ENCODE peak calls at places on chromosomes 7 and 10, in nine cellular contexts. One of them, this sample, is unnamed.

GRCh38 chr10:47023237-47024045 is 112.2 kb downstream of the PTPN20 start:
- DNase-seq in HCT116: no peak
- DNase-seq in prostate gland: no peak
- DNase-seq in esophagus muscularis mucosa: no peak
- DNase-seq in sigmoid colon: peak; percentile 66
- DNase-seq in GM23338: no peak
- DNase-seq in stomach: peak; percentile 19
- DNase-seq in breast epithelium: peak; percentile 43
- DNase-seq in Panc1: no peak
- DNase-seq in this sample: no peak

GRCh38 chr7:17474724-17475344 is 176.4 kb downstream of the AHR start:
- DNase-seq in stomach: no peak
- DNase-seq in GM23338: peak; percentile 74
- DNase-seq in HCT116: no peak
- DNase-seq in prostate gland: no peak
- DNase-seq in esophagus muscularis mucosa: no peak
- DNase-seq in breast epithelium: no peak
- DNase-seq in sigmoid colon: no peak
- DNase-seq in Panc1: no peak
- DNase-seq in this sample: no peak

GRCh38 chr10:95445837-95446347 is 115.3 kb downstream of the SORBS1 start:
- DNase-seq in breast epithelium: no peak
- DNase-seq in stomach: peak; percentile 49
- DNase-seq in GM23338: peak; percentile 92
- DNase-seq in esophagus muscularis mucosa: no peak
- DNase-seq in sigmoid colon: peak; percentile 86
- DNase-seq in Panc1: peak; percentile 59
- DNase-seq in HCT116: peak; percentile 80
- DNase-seq in prostate gland: peak; percentile 46
- DNase-seq in this sample: no peak

GRCh38 chr7:102306916-102307677 is 20.4 kb downstream of the SH2B2 start:
- DNase-seq in prostate gland: peak; percentile 43
- DNase-seq in esophagus muscularis mucosa: no peak
- DNase-seq in stomach: peak; percentile 72
- DNase-seq in breast epithelium: no peak
- DNase-seq in GM23338: peak; percentile 80
- DNase-seq in HCT116: no peak
- DNase-seq in Panc1: no peak
- DNase-seq in sigmoid colon: no peak
- DNase-seq in this sample: no peak

GRCh38 chr7:123230603-123231002 is 30.8 kb upstream of the SLC13A1 start:
- DNase-seq in Panc1: no peak
- DNase-seq in prostate gland: no peak
- DNase-seq in breast epithelium: no peak
- DNase-seq in sigmoid colon: no peak
- DNase-seq in stomach: no peak
- DNase-seq in esophagus muscularis mucosa: no peak
- DNase-seq in GM23338: no peak
- DNase-seq in HCT116: no peak
- DNase-seq in this sample: no peak

GRCh38 chr7:4115442-4115841 is 566.7 kb upstream of the FOXK1 start:
- DNase-seq in stomach: no peak
- DNase-seq in sigmoid colon: no peak
- DNase-seq in esophagus muscularis mucosa: no peak
- DNase-seq in prostate gland: no peak
- DNase-seq in Panc1: no peak
- DNase-seq in HCT116: no peak
- DNase-seq in GM23338: no peak
- DNase-seq in breast epithelium: no peak
- DNase-seq in this sample: no peak

GRCh38 chr10:19985745-19986144 is 169.5 kb downstream of the PLXDC2 start:
- DNase-seq in Panc1: no peak
- DNase-seq in GM23338: no peak
- DNase-seq in esophagus muscularis mucosa: no peak
- DNase-seq in stomach: no peak
- DNase-seq in prostate gland: no peak
- DNase-seq in HCT116: no peak
- DNase-seq in breast epithelium: no peak
- DNase-seq in sigmoid colon: no peak
- DNase-seq in this sample: no peak

GRCh38 chr7:157991351-157991750 is 596.3 kb downstream of the PTPRN2 start:
- DNase-seq in GM23338: no peak
- DNase-seq in esophagus muscularis mucosa: no peak
- DNase-seq in Panc1: no peak
- DNase-seq in HCT116: no peak
- DNase-seq in breast epithelium: no peak
- DNase-seq in sigmoid colon: no peak
- DNase-seq in stomach: no peak
- DNase-seq in prostate gland: no peak
- DNase-seq in this sample: no peak

DNA sequence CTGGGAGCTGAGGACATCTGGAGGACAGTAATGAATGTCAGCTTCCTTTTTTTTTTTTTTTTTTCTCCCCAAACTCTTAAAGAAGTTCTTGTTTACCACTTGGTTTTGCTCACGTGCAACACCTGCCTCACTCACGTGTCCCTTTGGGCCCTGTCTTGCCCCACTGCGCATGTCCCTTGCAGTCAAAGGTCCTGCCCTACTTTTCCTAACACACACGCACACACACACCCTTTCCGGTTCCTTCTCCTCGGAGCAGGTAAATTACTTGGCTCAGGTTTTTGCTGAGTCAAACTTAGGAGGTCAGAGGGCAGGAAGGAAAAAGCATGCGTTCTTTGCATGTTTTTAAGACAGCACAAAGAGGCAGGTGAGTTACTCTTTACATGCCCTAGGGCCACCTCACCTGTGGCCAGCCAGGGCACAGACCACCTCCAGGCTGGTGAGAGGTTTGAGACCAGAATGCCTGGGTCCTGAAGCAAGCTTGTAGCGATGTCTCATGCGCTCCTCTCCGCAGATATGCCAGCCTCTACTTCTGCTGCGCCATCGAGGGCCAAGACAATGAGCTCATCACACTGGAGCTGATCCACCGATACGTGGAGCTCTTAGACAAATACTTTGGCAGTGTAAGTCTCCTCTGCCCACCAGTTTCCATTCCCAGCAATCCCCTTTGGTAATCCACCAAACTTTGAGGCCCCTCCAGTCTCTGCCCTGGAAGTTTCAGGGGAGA is 2.8 kb downstream of the AP1S1 start:
- DNase-seq in breast epithelium: no peak
- DNase-seq in HCT116: no peak
- DNase-seq in stomach: no peak
- DNase-seq in GM23338: peak; percentile 57
- DNase-seq in prostate gland: no peak
- DNase-seq in sigmoid colon: no peak
- DNase-seq in esophagus muscularis mucosa: no peak
- DNase-seq in Panc1: no peak
- DNase-seq in this sample: no peak
- H3K27ac ChIP-seq in breast epithelium: no peak overlapping the region
- H3K27ac ChIP-seq in HCT116: peak overlapping the region; percentile 78
- H3K27ac ChIP-seq in stomach: no peak overlapping the region
- H3K27ac ChIP-seq in GM23338: peak overlapping the region; percentile 40
- H3K27ac ChIP-seq in prostate gland: no peak overlapping the region
- H3K27ac ChIP-seq in sigmoid colon: no peak overlapping the region
- H3K27ac ChIP-seq in esophagus muscularis mucosa: no peak overlapping the region
- H3K27ac ChIP-seq in Panc1: no peak overlapping the region
- H3K27ac ChIP-seq in this sample: no peak overlapping the region

GRCh38 chr7:47325337-47325736 is 256.6 kb downstream of the TNS3 start:
- DNase-seq in sigmoid colon: no peak
- DNase-seq in HCT116: no peak
- DNase-seq in GM23338: no peak
- DNase-seq in esophagus muscularis mucosa: peak; percentile 37
- DNase-seq in stomach: no peak
- DNase-seq in breast epithelium: no peak
- DNase-seq in prostate gland: no peak
- DNase-seq in Panc1: no peak
- DNase-seq in this sample: no peak

GRCh38 chr7:47327306-47327697 is 254.6 kb downstream of the TNS3 start:
- DNase-seq in sigmoid colon: no peak
- DNase-seq in prostate gland: no peak
- DNase-seq in esophagus muscularis mucosa: no peak
- DNase-seq in breast epithelium: no peak
- DNase-seq in GM23338: no peak
- DNase-seq in Panc1: no peak
- DNase-seq in HCT116: no peak
- DNase-seq in stomach: no peak
- DNase-seq in this sample: no peak

GRCh38 chr7:47327698-47328391 is 254.1 kb downstream of the TNS3 start:
- DNase-seq in GM23338: peak; percentile 92
- DNase-seq in HCT116: no peak
- DNase-seq in breast epithelium: peak; percentile 82
- DNase-seq in prostate gland: peak; percentile 71
- DNase-seq in sigmoid colon: peak; percentile 92
- DNase-seq in Panc1: no peak
- DNase-seq in stomach: peak; percentile 85
- DNase-seq in esophagus muscularis mucosa: no peak
- DNase-seq in this sample: no peak

GRCh38 chr7:47326808-47327207 is 255.1 kb downstream of the TNS3 start:
- DNase-seq in HCT116: no peak
- DNase-seq in GM23338: no peak
- DNase-seq in breast epithelium: no peak
- DNase-seq in Panc1: no peak
- DNase-seq in sigmoid colon: peak; percentile 73
- DNase-seq in prostate gland: no peak
- DNase-seq in stomach: no peak
- DNase-seq in esophagus muscularis mucosa: peak; percentile 92
- DNase-seq in this sample: no peak

GRCh38 chr7:47326220-47326619 is 255.7 kb downstream of the TNS3 start:
- DNase-seq in stomach: no peak
- DNase-seq in Panc1: no peak
- DNase-seq in HCT116: no peak
- DNase-seq in esophagus muscularis mucosa: peak; percentile 57
- DNase-seq in breast epithelium: no peak
- DNase-seq in GM23338: peak; percentile 40
- DNase-seq in prostate gland: no peak
- DNase-seq in sigmoid colon: no peak
- DNase-seq in this sample: no peak
- H3K4me1 ChIP-seq in stomach: peaks cover 51% of the 10 kb centered on the region
- H3K4me1 ChIP-seq in Panc1: peaks cover 44% of the 10 kb centered on the region
- H3K4me1 ChIP-seq in HCT116: peaks cover 3% of the 10 kb centered on the region
- H3K4me1 ChIP-seq in esophagus muscularis mucosa: peaks cover 43% of the 10 kb centered on the region
- H3K4me1 ChIP-seq in breast epithelium: peaks cover 10% of the 10 kb centered on the region
- H3K4me1 ChIP-seq in GM23338: peaks cover 23% of the 10 kb centered on the region
- H3K4me1 ChIP-seq in prostate gland: peaks cover 11% of the 10 kb centered on the region
- H3K4me1 ChIP-seq in sigmoid colon: peaks cover 57% of the 10 kb centered on the region
- H3K4me1 ChIP-seq in this sample: peaks cover 53% of the 10 kb centered on the region

GRCh38 chr10:127986543-127987466 is 79.9 kb downstream of the PTPRE start:
- DNase-seq in stomach: no peak
- DNase-seq in breast epithelium: no peak
- DNase-seq in esophagus muscularis mucosa: no peak
- DNase-seq in HCT116: no peak
- DNase-seq in sigmoid colon: peak; percentile 42
- DNase-seq in Panc1: no peak
- DNase-seq in prostate gland: no peak
- DNase-seq in GM23338: no peak
- DNase-seq in this sample: no peak

GRCh38 chr10:127987467-127988380 is 80.8 kb downstream of the PTPRE start:
- DNase-seq in HCT116: no peak
- DNase-seq in breast epithelium: no peak
- DNase-seq in prostate gland: no peak
- DNase-seq in esophagus muscularis mucosa: no peak
- DNase-seq in stomach: no peak
- DNase-seq in GM23338: no peak
- DNase-seq in Panc1: no peak
- DNase-seq in sigmoid colon: peak; percentile 64
- DNase-seq in this sample: no peak

GRCh38 chr10:127990846-127991542 is 84.1 kb downstream of the PTPRE start:
- DNase-seq in Panc1: no peak
- DNase-seq in prostate gland: no peak
- DNase-seq in breast epithelium: no peak
- DNase-seq in HCT116: peak; percentile 65
- DNase-seq in stomach: no peak
- DNase-seq in sigmoid colon: peak; percentile 64
- DNase-seq in GM23338: no peak
- DNase-seq in esophagus muscularis mucosa: no peak
- DNase-seq in this sample: no peak

GRCh38 chr10:127991543-127992255 is 84.8 kb downstream of the PTPRE start:
- DNase-seq in stomach: no peak
- DNase-seq in HCT116: no peak
- DNase-seq in Panc1: no peak
- DNase-seq in breast epithelium: no peak
- DNase-seq in esophagus muscularis mucosa: no peak
- DNase-seq in prostate gland: no peak
- DNase-seq in sigmoid colon: peak; percentile 72
- DNase-seq in GM23338: no peak
- DNase-seq in this sample: no peak

DNA sequence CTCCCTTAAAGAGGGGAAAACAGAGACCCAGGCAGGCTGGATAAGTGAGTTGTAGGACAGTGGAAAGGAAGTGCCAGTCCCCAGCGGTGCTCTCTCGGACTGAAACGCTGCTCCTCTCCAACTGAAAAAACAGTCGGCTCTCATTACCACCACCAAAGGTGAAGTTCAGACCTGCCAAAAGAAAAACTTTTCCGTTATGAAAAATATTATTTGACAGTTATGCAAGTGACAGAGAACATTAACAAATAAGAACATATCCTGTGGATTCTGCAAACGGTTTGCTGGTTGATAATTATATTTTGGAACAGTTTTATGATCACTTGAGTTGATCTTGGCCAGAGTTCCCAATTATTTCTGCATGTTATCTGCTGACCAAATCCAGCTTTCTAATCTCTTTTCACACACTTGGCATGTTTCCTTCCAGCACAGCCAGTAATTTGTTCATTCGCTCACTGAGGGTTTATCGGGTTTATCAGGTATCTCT is 82.6 kb downstream of the PTPRE start:
- DNase-seq in prostate gland: no peak
- DNase-seq in breast epithelium: no peak
- DNase-seq in HCT116: no peak
- DNase-seq in stomach: no peak
- DNase-seq in GM23338: no peak
- DNase-seq in Panc1: no peak
- DNase-seq in esophagus muscularis mucosa: no peak
- DNase-seq in sigmoid colon: peak; percentile 61
- DNase-seq in this sample: no peak
- TF ChIP-seq POLR2AphosphoS5 in prostate gland: no peak
- TF ChIP-seq POLR2AphosphoS5 in breast epithelium: no peak
- TF ChIP-seq POLR2AphosphoS5 in HCT116: no peak
- TF ChIP-seq POLR2AphosphoS5 in stomach: no peak
- TF ChIP-seq POLR2AphosphoS5 in GM23338: no peak
- TF ChIP-seq POLR2AphosphoS5 in Panc1: no peak
- TF ChIP-seq POLR2AphosphoS5 in esophagus muscularis mucosa: no peak
- TF ChIP-seq POLR2AphosphoS5 in sigmoid colon: no peak
- TF ChIP-seq POLR2AphosphoS5 in this sample: no peak

DNA sequence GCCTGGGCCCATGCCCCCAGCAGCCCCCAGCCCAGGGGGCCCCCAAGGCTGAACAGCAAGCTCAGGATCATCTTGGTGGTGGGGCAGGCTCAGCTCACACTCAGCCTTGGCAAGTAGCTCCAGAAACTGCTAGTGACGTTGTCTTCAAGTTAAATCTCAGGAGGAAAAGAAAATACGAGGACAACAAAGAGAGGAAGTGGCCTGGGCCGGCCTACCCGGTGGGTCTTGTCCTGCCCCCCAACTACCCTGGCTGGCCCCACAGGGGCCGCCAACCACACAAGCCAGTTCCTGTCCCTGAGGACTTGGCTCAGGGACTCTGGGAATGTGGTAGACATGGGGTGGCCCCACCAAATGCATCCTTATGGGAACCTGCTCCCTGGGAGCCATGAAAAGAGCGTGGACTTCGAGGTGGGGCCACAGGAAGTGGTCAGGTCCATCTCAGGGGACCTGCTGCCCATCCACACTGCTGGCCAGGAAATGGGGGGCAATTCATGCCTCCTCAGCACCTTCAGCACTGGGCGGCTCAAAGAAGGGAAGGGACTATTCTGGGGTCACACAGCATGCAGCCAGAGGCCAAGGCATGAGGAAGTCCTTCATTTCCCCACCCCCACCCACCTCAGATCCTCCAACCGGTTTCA is at the start of gene MMRN2:
- DNase-seq in prostate gland: no peak
- DNase-seq in GM23338: no peak
- DNase-seq in esophagus muscularis mucosa: no peak
- DNase-seq in sigmoid colon: no peak
- DNase-seq in Panc1: no peak
- DNase-seq in breast epithelium: no peak
- DNase-seq in HCT116: no peak
- DNase-seq in stomach: no peak
- DNase-seq in this sample: peak; percentile 84
- H3K27ac ChIP-seq in prostate gland: peak within 1 kb of the TSS; percentile 31
- H3K27ac ChIP-seq in GM23338: no peak within 1 kb of the TSS
- H3K27ac ChIP-seq in esophagus muscularis mucosa: peak within 1 kb of the TSS; percentile 79
- H3K27ac ChIP-seq in sigmoid colon: peak within 1 kb of the TSS; percentile 77
- H3K27ac ChIP-seq in Panc1: peak within 1 kb of the TSS; percentile 51
- H3K27ac ChIP-seq in breast epithelium: peak within 1 kb of the TSS; percentile 94
- H3K27ac ChIP-seq in HCT116: peak within 1 kb of the TSS; percentile 94
- H3K27ac ChIP-seq in stomach: peak within 1 kb of the TSS; percentile 82
- H3K27ac ChIP-seq in this sample: peak within 1 kb of the TSS; percentile 91